ENCODE peak calls at places on chromosomes 4 and X, in eight cellular contexts. G, D, N, P, T, O, M and W are unnamed samples.

GRCh38 chr4:154152546-154152945 is 339.1 kb downstream of the DCHS2 start:
- DNase-seq in T (no peak), D (no peak), P (no peak), N (no peak), O (no peak), M (no peak), G (no peak), W (no peak)

GRCh38 chr4:142379277-142380051 is 466.6 kb downstream of the INPP4B start:
- DNase-seq in O (no peak), P (no peak), T (no peak), D (peak; percentile 25), M (no peak), G (no peak), N (no peak), W (peak; percentile 81)

GRCh38 chr4:184792950-184793555 is 32.7 kb downstream of the ACSL1 start:
- DNase-seq in G (peak; percentile 51), O (no peak), N (no peak), M (no peak), T (peak; percentile 54), P (no peak), D (no peak), W (peak; percentile 99)

GRCh38 chr4:142721187-142721586 is 124.9 kb downstream of the INPP4B start:
- DNase-seq in D (no peak), N (no peak), O (no peak), G (no peak), M (no peak), P (no peak), T (no peak), W (no peak)

GRCh38 chr4:84878541-84878940 is 87.9 kb downstream of the WDFY3 start:
- DNase-seq in M (no peak), G (no peak), D (no peak), N (no peak), P (no peak), T (no peak), O (no peak), W (no peak)

GRCh38 chrX:140744085-140744484 is 34.5 kb downstream of the LINC00632 start:
- DNase-seq in O (no peak), P (no peak), D (no peak), T (no peak), M (no peak), N (no peak), G (no peak), W (no peak)

GRCh38 chrX:134642394-134642793 is 15.9 kb downstream of the PLAC1 start:
- DNase-seq in G (no peak), D (no peak), T (no peak), N (no peak), P (no peak), M (no peak), O (no peak), W (peak; percentile 12)

GRCh38 chr4:155678011-155678410 is 11.4 kb downstream of the GUCY1A1 start:
- DNase-seq in G (no peak), P (no peak), O (no peak), T (no peak), N (no peak), D (no peak), M (no peak), W (no peak)

GRCh38 chrX:40539214-40540142 is 41.3 kb upstream of the ATP6AP2 start:
- DNase-seq in M (no peak), G (peak; percentile 74), D (peak; percentile 14), O (peak; percentile 49), N (no peak), T (peak; percentile 62), P (no peak), W (peak; percentile 7)

GRCh38 chr4:173883821-173884220 is 353.8 kb upstream of the HAND2 start:
- DNase-seq in D (no peak), N (no peak), T (no peak), M (no peak), O (no peak), G (no peak), P (no peak), W (no peak)

GRCh38 chr4:89847571-89848325 is 10.8 kb upstream of the SNCA start:
- DNase-seq in G (no peak), O (no peak), N (no peak), P (no peak), D (no peak), M (no peak), T (no peak), W (no peak)

GRCh38 chr4:141028024-141028529 is 105.2 kb downstream of the RNF150 start:
- DNase-seq in T (no peak), O (no peak), M (no peak), D (no peak), G (no peak), N (no peak), P (peak; percentile 35), W (no peak)

GRCh38 chr4:128241425-128241913 is 46.1 kb downstream of the PGRMC2 start:
- DNase-seq in N (no peak), D (no peak), T (no peak), O (peak; percentile 19), P (peak; percentile 12), G (no peak), M (no peak), W (peak; percentile 73)

GRCh38 chr4:72348701-72349100 is 220.3 kb downstream of the ADAMTS3 start:
- DNase-seq in D (no peak), G (no peak), M (no peak), P (no peak), N (no peak), T (no peak), O (no peak), W (no peak)

GRCh38 chrX:102917801-102918200 is 19.3 kb upstream of the RAB40AL start:
- DNase-seq in M (no peak), G (no peak), D (no peak), N (no peak), T (no peak), P (no peak), O (no peak), W (no peak)

GRCh38 chr4:173506780-173507211 is 23.2 kb downstream of the HAND2 start:
- DNase-seq in N (peak; percentile 74), O (no peak), P (peak; percentile 76), D (no peak), G (no peak), T (no peak), M (no peak), W (no peak)

GRCh38 chrX:24405959-24406358 is 45.5 kb downstream of the SUPT20HL1 start:
- DNase-seq in P (peak; percentile 20), N (no peak), M (no peak), O (no peak), D (no peak), T (no peak), G (no peak), W (no peak)

GRCh38 chr4:86032476-86033022 is 327.3 kb downstream of the MAPK10 start:
- DNase-seq in N (no peak), O (peak; percentile 41), P (peak; percentile 45), T (no peak), D (peak; percentile 8), M (no peak), G (no peak), W (no peak)

GRCh38 chr4:8015512-8015911 is 75.9 kb upstream of the AFAP1 start:
- DNase-seq in P (peak; percentile 71), N (no peak), T (no peak), D (no peak), G (no peak), O (no peak), M (no peak), W (no peak)

GRCh38 chr4:183097251-183098079 is 1.6 kb upstream of the WWC2 start:
- DNase-seq in M (no peak), N (no peak), P (no peak), G (peak; percentile 52), O (peak; percentile 27), D (peak; percentile 19), T (peak; percentile 27), W (no peak)

GRCh38 chr4:19472669-19473068 is 779.0 kb upstream of the SLIT2 start:
- DNase-seq in G (no peak), O (no peak), D (no peak), P (no peak), N (no peak), M (no peak), T (no peak), W (no peak)

GRCh38 chr4:77169496-77169895 is 12.5 kb downstream of the CCNG2 start:
- DNase-seq in T (no peak), O (no peak), P (no peak), G (no peak), M (no peak), N (no peak), D (no peak), W (no peak)

GRCh38 chr4:117817316-117817715 is 217.0 kb upstream of the NDST3 start:
- DNase-seq in P (no peak), D (no peak), M (no peak), T (no peak), N (no peak), O (no peak), G (no peak), W (no peak)
- TF ChIP-seq CTCF in P (no peak), D (no peak), M (no peak), T (no peak), N (no peak), O (no peak), G (no peak), W (no peak)

DNA sequence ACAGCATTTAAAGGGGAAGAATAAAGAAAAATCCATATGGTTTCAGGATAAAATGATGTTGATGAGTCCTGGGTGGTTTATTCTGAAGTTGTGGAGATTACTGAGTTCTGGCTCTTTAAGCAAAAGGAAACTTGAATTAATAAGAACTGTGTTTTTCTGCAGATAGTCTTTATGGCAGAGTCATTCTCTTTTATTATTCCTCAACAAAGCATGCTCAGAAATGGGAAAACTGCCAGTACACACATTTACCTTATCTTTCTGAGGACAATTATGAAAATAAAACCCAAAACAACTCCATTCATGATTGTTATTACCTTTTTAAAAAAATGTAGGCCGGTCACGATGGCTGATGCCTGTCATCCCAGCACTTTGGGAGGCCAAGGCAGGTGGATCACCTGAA is 58.5 kb downstream of the ADD1 start:
- DNase-seq in T (no peak), P (no peak), M (no peak), D (no peak), G (no peak), O (no peak), N (no peak), W (no peak)
- H3K36me3 ChIP-seq in T (peaks cover 91% of the 10 kb centered on the region), P (peaks cover 53% of the 10 kb centered on the region), M (peaks cover 41% of the 10 kb centered on the region), D (peaks cover 19% of the 10 kb centered on the region), G (peaks cover 100% of the 10 kb centered on the region), O (peaks cover 10% of the 10 kb centered on the region), N (peaks cover 84% of the 10 kb centered on the region), W (peaks cover 6% of the 10 kb centered on the region)

GRCh38 chrX:12970691-12971202 is 4.2 kb upstream of the TMSB4X start:
- DNase-seq in T (peak; percentile 29), O (no peak), G (no peak), D (peak; percentile 49), P (no peak), N (no peak), M (no peak), W (no peak)
- H3K4me3 ChIP-seq in T (peak overlapping the region; percentile 24), O (peak overlapping the region; percentile 15), G (peak overlapping the region; percentile 19), D (no peak overlapping the region), P (no peak overlapping the region), N (peak overlapping the region; percentile 4), M (no peak overlapping the region), W (no peak overlapping the region)

DNA sequence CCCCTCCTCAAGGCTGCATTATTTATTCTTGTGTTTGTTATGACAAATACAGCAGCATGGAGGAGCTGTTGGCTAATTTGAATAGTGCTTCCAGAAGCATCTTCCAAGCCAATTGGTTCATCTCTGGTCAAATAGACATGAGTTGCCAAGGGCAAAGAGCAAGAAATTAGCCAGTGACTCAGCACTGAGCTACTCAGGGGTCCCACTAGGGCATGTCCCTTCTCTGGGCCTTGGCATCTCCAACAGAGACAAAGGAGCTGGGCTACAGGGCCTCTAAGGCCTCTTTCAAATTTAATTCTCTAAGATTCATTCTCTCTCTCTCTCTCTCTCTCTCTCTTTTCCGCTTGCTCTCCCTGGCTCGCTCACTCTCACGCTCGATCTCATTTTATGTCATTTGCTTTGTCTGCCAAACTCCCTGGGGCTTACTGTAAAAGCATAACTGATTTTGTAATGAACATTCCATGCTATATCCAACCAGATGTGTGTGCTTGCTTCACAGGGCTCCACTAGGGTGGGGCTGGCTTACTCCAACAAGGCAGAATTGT is 86.7 kb upstream of the MAGEA4 start:
- DNase-seq in O (peak; percentile 27), T (peak; percentile 20), G (no peak), P (no peak), D (no peak), M (no peak), N (no peak), W (peak; percentile 10)
- TF ChIP-seq CTCF in O (no peak), T (no peak), G (no peak), P (peak; percentile 30), D (no peak), M (no peak), N (no peak), W (no peak)